ENCODE peak calls at places on chromosomes 7 and 10, in eight cellular contexts. O is left ventricle myocardium inferior, X is neural progenitor cell, Y is PC-3, F is fibroblast of mammary gland, H is dorsolateral prefrontal cortex, U is cardiac fibroblast, I is tibial nerve. D is an unnamed sample.

GRCh38 chr10:96407560-96408069 is 48.8 kb upstream of the OPALIN start:
- DNase-seq in X (no peak), O (no peak), F (no peak), U (no peak), H (no peak), Y (no peak), I (no peak), D (no peak)

GRCh38 chr10:63798599-63799498 is 277.6 kb downstream of the REEP3 start:
- DNase-seq in X (no peak), F (peak; percentile 91), Y (peak; percentile 76), H (no peak), U (peak; percentile 98), I (peak; percentile 58), O (peak; percentile 68), D (peak; percentile 90)

GRCh38 chr10:79995979-79996629 is 47.2 kb upstream of the SFTPD start:
- DNase-seq in H (no peak), F (no peak), U (no peak), Y (no peak), O (no peak), I (no peak), X (no peak), D (no peak)

GRCh38 chr7:74027683-74028320 is at the start of gene ELN:
- DNase-seq in F (peak; percentile 30), I (peak; percentile 87), U (peak; percentile 21), H (no peak), X (peak; percentile 56), O (peak; percentile 89), Y (no peak), D (no peak)

GRCh38 chr7:73999664-74000420 is 28.1 kb upstream of the ELN start:
- DNase-seq in X (no peak), O (no peak), U (peak; percentile 68), I (peak; percentile 64), H (no peak), F (peak; percentile 66), Y (no peak), D (no peak)

GRCh38 chr7:25382869-25383268 is 154.6 kb upstream of the NPVF start:
- DNase-seq in I (no peak), Y (no peak), H (no peak), F (no peak), U (no peak), O (no peak), X (no peak), D (no peak)

GRCh38 chr7:39507866-39508551 is 58.2 kb upstream of the YAE1 start:
- DNase-seq in F (peak; percentile 60), O (no peak), I (no peak), Y (no peak), X (no peak), H (no peak), U (no peak), D (no peak)

GRCh38 chr7:44286182-44286617 is 39.2 kb downstream of the CAMK2B start:
- DNase-seq in O (peak; percentile 14), H (peak; percentile 43), X (no peak), Y (no peak), I (no peak), F (no peak), U (no peak), D (no peak)

GRCh38 chr7:105202561-105203130 is 186.1 kb downstream of the SRPK2 start:
- DNase-seq in X (no peak), Y (no peak), F (no peak), H (no peak), I (no peak), U (no peak), O (no peak), D (no peak)

GRCh38 chr7:116955340-116955739 is 2.0 kb downstream of the ST7 start:
- DNase-seq in F (no peak), O (no peak), I (no peak), U (no peak), X (no peak), Y (no peak), H (no peak), D (no peak)

GRCh38 chr7:51029131-51029530 is 246.4 kb upstream of the GRB10 start:
- DNase-seq in F (no peak), X (no peak), O (no peak), I (no peak), H (no peak), U (no peak), Y (no peak), D (no peak)

GRCh38 chr10:68560201-68560915 is at the start of gene TET1:
- DNase-seq in H (no peak), Y (peak; percentile 68), O (peak; percentile 50), X (peak; percentile 92), U (peak; percentile 52), F (peak; percentile 64), I (peak; percentile 45), D (peak; percentile 11)

GRCh38 chr7:144786522-144786921 is 49.3 kb downstream of the TPK1 start:
- DNase-seq in I (no peak), H (no peak), F (peak; percentile 2), Y (no peak), O (no peak), U (no peak), X (peak; percentile 35), D (peak; percentile 13)

GRCh38 chr7:155752756-155753445 is 59.4 kb downstream of the SHH start:
- DNase-seq in U (no peak), I (no peak), H (no peak), Y (no peak), F (no peak), X (no peak), O (no peak), D (no peak)

GRCh38 chr7:149873968-149874643 is at the start of gene ATP6V0E2:
- DNase-seq in I (no peak), O (no peak), U (no peak), H (no peak), Y (peak; percentile 4), X (no peak), F (no peak), D (no peak)

GRCh38 chr7:149870701-149871483 is 2.9 kb upstream of the ATP6V0E2 start:
- DNase-seq in X (no peak), Y (no peak), U (no peak), F (no peak), I (no peak), H (no peak), O (no peak), D (no peak)

GRCh38 chr7:149873074-149873967 is 448 bp upstream of the ATP6V0E2 start:
- DNase-seq in F (peak; percentile 85), I (peak; percentile 87), O (peak; percentile 97), Y (peak; percentile 93), U (peak; percentile 90), X (peak; percentile 96), H (peak; percentile 96), D (peak; percentile 95)

GRCh38 chr7:149871576-149871975 is 2.2 kb upstream of the ATP6V0E2 start:
- DNase-seq in O (no peak), Y (no peak), U (no peak), X (no peak), I (no peak), H (no peak), F (no peak), D (no peak)

DNA sequence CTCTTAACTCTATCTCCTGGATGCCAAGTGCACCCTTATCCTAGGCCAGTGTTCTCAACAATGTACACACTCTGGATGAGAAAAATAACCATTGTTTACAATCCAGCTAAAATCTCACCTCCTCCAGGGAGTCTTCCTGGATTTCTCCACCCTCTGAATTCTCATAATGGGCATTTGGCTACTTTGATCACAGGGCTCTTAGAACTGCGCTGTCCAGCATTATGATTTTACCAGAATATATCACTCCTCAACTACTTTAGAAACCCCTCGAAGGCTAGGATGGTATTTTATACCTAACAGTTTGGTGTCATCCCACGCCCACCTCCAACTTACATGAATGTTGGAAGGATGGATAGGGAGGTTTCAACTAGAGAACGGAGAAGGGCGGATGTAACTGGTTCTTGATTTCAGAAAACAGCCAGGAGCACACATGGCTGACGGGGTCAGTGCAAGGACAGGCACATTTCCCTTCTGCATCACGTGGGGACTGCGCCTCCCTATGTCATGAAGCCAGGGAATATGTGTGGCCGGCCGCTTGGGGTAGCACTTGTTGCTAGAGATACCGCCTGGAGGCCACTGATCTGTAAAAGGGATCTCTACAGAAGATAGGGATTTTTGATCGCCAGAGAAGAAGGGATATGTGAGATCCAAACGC is 1.2 kb upstream of the ATP6V0E2 start:
- DNase-seq in I (peak; percentile 76), U (peak; percentile 80), O (peak; percentile 84), H (peak; percentile 87), F (peak; percentile 84), Y (peak; percentile 69), X (peak; percentile 72), D (peak; percentile 66)
- TF ChIP-seq CTCF in I (no peak), U (peak; percentile 28), O (peak; percentile 46), H (peak; percentile 20), F (peak; percentile 21), Y (peak; percentile 32), X (peak; percentile 18), D (peak; percentile 11)

GRCh38 chr10:62081322-62081945 is 179.9 kb downstream of the ARID5B start:
- DNase-seq in H (no peak), O (no peak), I (no peak), F (peak; percentile 36), U (peak; percentile 62), Y (peak; percentile 56), X (no peak), D (no peak)
- H3K4me3 ChIP-seq in H (no peak overlapping the region), O (no peak overlapping the region), I (no peak overlapping the region), F (no peak overlapping the region), U (no peak overlapping the region), Y (no peak overlapping the region), X (no peak overlapping the region), D (no peak overlapping the region)

GRCh38 chr7:123771846-123772245 is 23.0 kb upstream of the WASL start:
- DNase-seq in U (no peak), Y (no peak), X (no peak), H (no peak), F (no peak), O (no peak), I (no peak), D (no peak)

GRCh38 chr7:123769371-123769770 is 20.6 kb upstream of the WASL start:
- DNase-seq in O (peak; percentile 15), H (no peak), Y (peak; percentile 94), U (peak; percentile 77), X (no peak), I (no peak), F (peak; percentile 89), D (peak; percentile 89)

GRCh38 chr7:123770378-123770777 is 21.6 kb upstream of the WASL start:
- DNase-seq in I (no peak), F (peak; percentile 89), H (no peak), U (peak; percentile 93), X (no peak), Y (peak; percentile 89), O (no peak), D (peak; percentile 98)

GRCh38 chr7:123772652-123773051 is 23.8 kb upstream of the WASL start:
- DNase-seq in F (no peak), O (no peak), X (no peak), U (no peak), Y (no peak), H (no peak), I (no peak), D (no peak)

GRCh38 chr7:123771256-123771655 is 22.5 kb upstream of the WASL start:
- DNase-seq in O (no peak), H (no peak), X (no peak), F (no peak), Y (no peak), U (no peak), I (no peak), D (no peak)
- TF ChIP-seq CTCF in O (no peak), H (no peak), X (no peak), F (no peak), Y (peak; percentile 38), U (no peak), I (no peak), D (peak; percentile 23)

DNA sequence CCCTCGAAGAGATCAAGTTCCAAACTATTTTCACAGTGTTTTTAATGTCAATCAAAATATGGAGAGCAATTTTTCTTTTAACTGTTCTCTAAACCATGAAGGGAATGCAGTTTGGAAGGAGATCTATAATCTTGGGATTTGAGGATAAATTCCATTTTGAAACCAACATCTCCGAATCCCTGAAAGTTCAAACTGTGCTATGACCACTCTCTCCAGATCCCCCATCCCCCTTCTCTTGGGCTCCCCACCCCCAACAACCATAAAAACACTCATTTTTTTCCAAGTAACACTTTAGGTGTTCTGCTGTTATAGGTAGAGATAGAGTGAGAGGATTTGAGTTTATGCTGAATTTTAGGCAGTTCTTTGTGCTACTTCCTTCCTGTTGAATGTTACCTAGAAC is 1.7 kb downstream of the CALD1 start:
- DNase-seq in O (no peak), U (peak; percentile 50), I (peak; percentile 3), H (no peak), X (no peak), Y (no peak), F (no peak), D (no peak)
- H3K4me3 ChIP-seq in O (peak overlapping the region; percentile 76), U (peak overlapping the region; percentile 53), I (peak overlapping the region; percentile 42), H (no peak overlapping the region), X (peak overlapping the region; percentile 52), Y (peak overlapping the region; percentile 70), F (peak overlapping the region; percentile 76), D (peak overlapping the region; percentile 67)